ENCODE peak calls at places on chromosomes 4 and X, in four cellular contexts. One of them, this sample, is unnamed. For H3K4me1, the result is how much of the 10 kb centered on the place peaks cover.

GRCh38 chr4:184506527-184507121 is 32.3 kb upstream of the IRF2 start:
- DNase-seq in heart left ventricle: no peak
- DNase-seq in Panc1: no peak
- DNase-seq in kidney: no peak
- DNase-seq in this sample: no peak

GRCh38 chr4:83771113-83771705 is 235.3 kb downstream of the GPAT3 start:
- DNase-seq in heart left ventricle: peak
- DNase-seq in kidney: no peak
- DNase-seq in Panc1: peak
- DNase-seq in this sample: peak

GRCh38 chr4:139841464-139842195 is 176.0 kb downstream of the MGST2 start:
- DNase-seq in heart left ventricle: no peak
- DNase-seq in Panc1: no peak
- DNase-seq in kidney: no peak
- DNase-seq in this sample: no peak

GRCh38 chrX:128294198-128294597 is 242.0 kb upstream of the ACTRT1 start:
- DNase-seq in Panc1: no peak
- DNase-seq in kidney: no peak
- DNase-seq in heart left ventricle: no peak
- DNase-seq in this sample: no peak

GRCh38 chr4:121252224-121252806 is 88.2 kb upstream of the TNIP3 start:
- DNase-seq in Panc1: peak
- DNase-seq in kidney: peak
- DNase-seq in heart left ventricle: peak
- DNase-seq in this sample: peak

GRCh38 chr4:56892686-56893085 is 15.0 kb upstream of the REST start:
- DNase-seq in kidney: no peak
- DNase-seq in Panc1: no peak
- DNase-seq in heart left ventricle: no peak
- DNase-seq in this sample: no peak

GRCh38 chrX:112058255-112058654 is 24.3 kb downstream of the TRPC5 start:
- DNase-seq in kidney: no peak
- DNase-seq in heart left ventricle: no peak
- DNase-seq in Panc1: no peak
- DNase-seq in this sample: peak

GRCh38 chr4:87478732-87479250 is 50.4 kb downstream of the SPARCL1 start:
- DNase-seq in heart left ventricle: no peak
- DNase-seq in kidney: no peak
- DNase-seq in Panc1: no peak
- DNase-seq in this sample: no peak

GRCh38 chrX:53072418-53073114 is 9.6 kb upstream of the TSPYL2 start:
- DNase-seq in heart left ventricle: no peak
- DNase-seq in Panc1: no peak
- DNase-seq in kidney: peak
- DNase-seq in this sample: no peak

DNA sequence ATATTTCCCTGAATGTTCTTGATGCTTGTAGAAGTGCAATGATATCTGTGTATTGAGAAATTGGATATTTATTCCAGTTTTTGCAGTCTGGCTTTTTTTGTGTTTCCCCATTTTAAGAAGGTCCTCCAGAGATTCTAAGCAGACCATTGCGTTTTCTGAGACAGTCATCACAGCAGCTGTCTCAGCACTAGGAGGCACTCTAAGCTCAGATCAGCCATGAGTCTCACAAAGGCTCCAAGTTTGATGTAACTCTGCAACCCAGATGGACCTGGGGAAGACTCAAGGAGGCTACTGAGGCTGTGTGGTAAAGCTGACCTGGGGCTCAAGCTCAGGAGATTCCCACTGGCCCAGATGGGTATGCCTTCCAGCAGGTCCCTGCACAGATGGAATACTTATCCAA is 89.3 kb upstream of the CYLC1 start:
- DNase-seq in Panc1: no peak
- DNase-seq in heart left ventricle: no peak
- DNase-seq in kidney: no peak
- DNase-seq in this sample: no peak
- TF ChIP-seq CTCF in Panc1: no peak
- TF ChIP-seq CTCF in heart left ventricle: no peak
- TF ChIP-seq CTCF in kidney: no peak
- TF ChIP-seq CTCF in this sample: no peak

DNA sequence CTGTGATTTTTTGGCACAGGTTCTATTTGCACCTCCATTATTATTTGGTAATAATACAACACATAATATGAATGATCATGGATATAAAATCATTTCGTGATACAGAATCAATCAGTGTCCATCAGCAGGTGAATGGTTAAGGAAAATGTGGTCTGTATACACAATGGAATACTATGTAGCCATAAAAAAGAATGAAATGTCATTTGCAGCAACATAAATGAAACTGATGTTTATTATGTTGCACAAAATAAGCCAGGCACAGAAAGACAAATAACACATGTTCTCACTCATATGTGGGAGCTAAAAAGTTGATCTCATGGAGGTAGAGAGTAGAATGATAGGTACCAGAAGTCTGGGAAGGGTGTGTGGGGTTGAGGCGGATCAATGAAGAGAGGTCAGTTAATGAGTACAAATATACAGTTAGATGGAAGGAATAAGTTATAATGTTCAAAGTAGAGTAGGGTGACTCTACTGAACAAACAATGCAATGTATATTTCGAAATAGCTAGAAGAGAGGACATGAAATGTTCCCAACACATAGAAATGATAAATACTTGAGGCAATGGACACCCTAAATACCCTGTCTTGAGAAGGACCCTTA is 1.1 kb upstream of the SMARCA1 start:
- DNase-seq in heart left ventricle: no peak
- DNase-seq in kidney: no peak
- DNase-seq in Panc1: no peak
- DNase-seq in this sample: no peak
- H3K4me1 ChIP-seq in heart left ventricle: under half
- H3K4me1 ChIP-seq in kidney: under half
- H3K4me1 ChIP-seq in Panc1: under half
- H3K4me1 ChIP-seq in this sample: under half

DNA sequence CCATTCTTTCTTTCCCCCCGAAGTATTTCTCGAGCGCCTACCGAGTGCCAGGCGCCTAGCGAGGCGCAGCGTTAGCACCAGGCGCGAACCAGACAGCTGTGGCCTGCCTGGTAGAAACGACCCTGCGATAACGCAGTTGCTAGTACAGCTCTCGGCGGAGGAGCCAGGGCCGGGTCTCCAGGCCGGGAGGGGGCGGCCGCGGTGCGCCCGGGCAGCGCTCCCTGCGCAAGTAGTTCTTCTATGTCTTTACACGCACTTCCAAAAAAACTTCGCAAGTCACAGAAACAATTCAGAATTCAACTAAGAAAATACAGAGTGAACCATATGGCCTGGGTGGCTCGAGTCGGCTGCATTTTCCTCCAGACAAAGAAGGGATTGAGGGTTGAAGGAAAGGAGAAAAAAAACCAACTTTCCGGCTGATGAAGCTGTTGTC is 7.0 kb upstream of the NEUROG2 start:
- DNase-seq in heart left ventricle: no peak
- DNase-seq in kidney: no peak
- DNase-seq in Panc1: no peak
- DNase-seq in this sample: peak
- TF ChIP-seq CTCF in heart left ventricle: no peak
- TF ChIP-seq CTCF in kidney: no peak
- TF ChIP-seq CTCF in Panc1: no peak
- TF ChIP-seq CTCF in this sample: peak

GRCh38 chr4:25925486-25926201 is 11.6 kb downstream of the SMIM20 start:
- DNase-seq in Panc1: no peak
- DNase-seq in kidney: no peak
- DNase-seq in heart left ventricle: no peak
- DNase-seq in this sample: peak
- H3K4me1 ChIP-seq in Panc1: under half
- H3K4me1 ChIP-seq in kidney: under half
- H3K4me1 ChIP-seq in heart left ventricle: half or more
- H3K4me1 ChIP-seq in this sample: under half

GRCh38 chr4:111788046-111788642 is 357.1 kb upstream of the FAM241A start:
- DNase-seq in kidney: no peak
- DNase-seq in Panc1: no peak
- DNase-seq in heart left ventricle: no peak
- DNase-seq in this sample: no peak
- TF ChIP-seq CTCF in kidney: no peak
- TF ChIP-seq CTCF in Panc1: no peak
- TF ChIP-seq CTCF in heart left ventricle: no peak
- TF ChIP-seq CTCF in this sample: no peak

GRCh38 chr4:89267392-89267791 is 40.2 kb downstream of the GPRIN3 start:
- DNase-seq in kidney: no peak
- DNase-seq in Panc1: no peak
- DNase-seq in heart left ventricle: no peak
- DNase-seq in this sample: no peak
- H3K4me1 ChIP-seq in kidney: under half
- H3K4me1 ChIP-seq in Panc1: under half
- H3K4me1 ChIP-seq in heart left ventricle: under half
- H3K4me1 ChIP-seq in this sample: under half

GRCh38 chr4:100124715-100125114 is 65.6 kb downstream of the DDIT4L start:
- DNase-seq in Panc1: no peak
- DNase-seq in heart left ventricle: no peak
- DNase-seq in kidney: no peak
- DNase-seq in this sample: no peak
- TF ChIP-seq CTCF in Panc1: no peak
- TF ChIP-seq CTCF in heart left ventricle: no peak
- TF ChIP-seq CTCF in kidney: no peak
- TF ChIP-seq CTCF in this sample: no peak

DNA sequence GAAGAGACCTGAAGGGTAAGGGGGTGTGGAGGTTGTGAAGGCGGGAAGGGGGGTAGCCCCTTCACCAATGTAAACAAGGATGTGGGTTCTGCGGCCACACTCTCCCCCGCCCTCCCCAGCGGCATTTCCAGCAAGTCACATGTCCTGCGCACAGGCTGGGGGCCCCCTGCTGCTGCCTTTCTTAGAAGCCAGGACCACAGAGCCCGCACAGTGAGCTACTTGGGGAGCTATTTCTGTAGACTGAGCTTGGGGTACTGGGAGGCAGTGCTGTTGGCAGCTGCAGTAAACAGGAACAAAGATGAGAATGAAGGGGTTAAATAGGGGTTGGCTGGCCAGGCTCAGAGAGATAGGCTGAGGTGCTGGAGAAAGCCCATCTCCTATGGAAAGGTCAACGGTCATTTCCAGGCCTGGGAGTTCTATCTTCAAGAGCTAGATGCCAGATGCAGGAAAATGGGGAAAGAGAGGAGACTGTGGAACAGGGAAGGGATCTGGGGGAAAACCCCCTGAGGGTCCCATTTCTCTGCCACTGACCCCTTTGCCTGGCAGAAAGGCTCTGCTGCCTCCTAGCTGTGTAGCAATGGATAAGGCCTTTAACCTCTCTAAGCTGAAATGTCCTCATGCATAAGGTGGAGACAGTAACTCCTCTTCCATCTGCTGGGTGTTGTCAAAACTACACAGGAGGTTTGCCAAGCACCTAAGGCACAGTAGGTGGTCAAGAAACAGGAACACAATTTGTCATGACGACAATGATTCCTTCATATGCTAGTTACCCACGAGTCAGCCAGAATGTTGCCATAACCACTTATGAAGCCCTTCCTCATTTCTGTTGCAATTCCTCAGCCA is 18.5 kb upstream of the PIM2 start:
- DNase-seq in heart left ventricle: peak
- DNase-seq in kidney: peak
- DNase-seq in Panc1: no peak
- DNase-seq in this sample: no peak
- H3K4me1 ChIP-seq in heart left ventricle: under half
- H3K4me1 ChIP-seq in kidney: under half
- H3K4me1 ChIP-seq in Panc1: under half
- H3K4me1 ChIP-seq in this sample: under half

DNA sequence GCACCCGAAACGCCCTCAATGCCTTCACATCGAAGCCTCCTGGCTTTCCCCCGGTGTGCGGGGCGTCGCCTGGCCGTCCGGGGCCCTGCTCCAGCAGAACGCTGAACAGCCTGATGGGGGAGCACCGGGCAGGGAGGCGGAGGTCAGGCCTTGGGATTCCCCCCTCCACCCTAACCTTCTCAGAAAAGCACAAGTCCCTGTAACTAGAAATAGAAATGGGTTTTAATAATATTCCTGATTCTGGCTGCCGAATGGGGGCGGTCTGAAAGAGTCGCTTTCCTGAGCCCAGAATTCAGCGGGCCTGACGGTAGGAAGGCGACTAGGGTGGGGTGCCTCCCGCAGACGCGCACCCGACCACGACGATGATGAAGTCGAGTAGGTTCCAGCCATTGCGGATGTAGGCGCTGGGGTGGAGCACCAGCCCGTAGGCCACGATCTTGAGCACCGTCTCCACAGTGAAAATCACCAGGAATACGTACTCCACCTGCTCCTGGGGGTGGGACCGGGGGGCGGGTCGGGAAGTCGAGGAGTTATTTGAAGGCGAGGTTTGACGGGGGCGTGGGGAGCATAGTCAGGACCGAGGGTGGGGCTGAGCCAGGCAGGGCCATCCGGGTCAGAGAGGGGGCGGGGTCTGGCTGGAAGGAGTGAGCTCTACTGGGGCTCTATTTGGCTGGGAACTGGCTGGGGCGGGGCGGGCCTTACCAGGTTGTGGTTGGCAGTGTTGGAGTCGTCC is 2.5 kb downstream of the CACNA1F start:
- DNase-seq in kidney: peak
- DNase-seq in Panc1: no peak
- DNase-seq in heart left ventricle: peak
- DNase-seq in this sample: no peak
- TF ChIP-seq CTCF in kidney: peak
- TF ChIP-seq CTCF in Panc1: no peak
- TF ChIP-seq CTCF in heart left ventricle: no peak
- TF ChIP-seq CTCF in this sample: no peak

GRCh38 chrX:10112510-10112909 is 44.3 kb upstream of the CLCN4 start:
- DNase-seq in Panc1: no peak
- DNase-seq in kidney: no peak
- DNase-seq in heart left ventricle: no peak
- DNase-seq in this sample: no peak

GRCh38 chrX:10110316-10110932 is 46.4 kb upstream of the CLCN4 start:
- DNase-seq in heart left ventricle: no peak
- DNase-seq in kidney: no peak
- DNase-seq in Panc1: no peak
- DNase-seq in this sample: no peak

GRCh38 chrX:10109695-10110094 is 47.1 kb upstream of the CLCN4 start:
- DNase-seq in Panc1: no peak
- DNase-seq in kidney: peak
- DNase-seq in heart left ventricle: peak
- DNase-seq in this sample: peak

GRCh38 chrX:10110984-10111363 is 45.8 kb upstream of the CLCN4 start:
- DNase-seq in heart left ventricle: no peak
- DNase-seq in Panc1: no peak
- DNase-seq in kidney: no peak
- DNase-seq in this sample: no peak

GRCh38 chrX:10111364-10112148 is 45.2 kb upstream of the CLCN4 start:
- DNase-seq in heart left ventricle: no peak
- DNase-seq in Panc1: no peak
- DNase-seq in kidney: no peak
- DNase-seq in this sample: no peak
- H3K4me1 ChIP-seq in heart left ventricle: under half
- H3K4me1 ChIP-seq in Panc1: under half
- H3K4me1 ChIP-seq in kidney: under half
- H3K4me1 ChIP-seq in this sample: under half

This sample was measured in fibroblast of lung.